ENCODE peak calls at places on chromosome 7, in nine cellular contexts. B, E, V, P, H, S, W, M and I are unnamed samples.

GRCh38 chr7:81802251-81802650 is 32.4 kb upstream of the HGF start:
- DNase-seq in B (no peak), E (no peak), V (no peak), P (no peak), H (no peak), S (no peak), W (no peak), M (no peak), I (no peak)

GRCh38 chr7:91685544-91685943 is 195.0 kb downstream of the MTERF1 start:
- DNase-seq in B (peak), E (no peak), V (no peak), P (no peak), H (no peak), S (no peak), W (no peak), M (no peak), I (no peak)

GRCh38 chr7:74225400-74225799 is 15.6 kb downstream of the LAT2 start:
- DNase-seq in B (no peak), E (no peak), V (peak), P (peak), H (no peak), S (no peak), W (no peak), M (no peak), I (no peak)

GRCh38 chr7:46759711-46760480 is 822.0 kb downstream of the TNS3 start:
- DNase-seq in B (no peak), E (no peak), V (no peak), P (no peak), H (no peak), S (no peak), W (no peak), M (no peak), I (no peak)

GRCh38 chr7:51376420-51377092 is 59.9 kb upstream of the COBL start:
- DNase-seq in B (peak), E (no peak), V (no peak), P (no peak), H (no peak), S (no peak), W (no peak), M (peak), I (no peak)

GRCh38 chr7:101200862-101201599 is at the start of gene MOGAT3:
- DNase-seq in B (no peak), E (no peak), V (no peak), P (no peak), H (no peak), S (no peak), W (no peak), M (no peak), I (no peak)

GRCh38 chr7:27154901-27155815 is 1.3 kb downstream of the HOXA7 start:
- DNase-seq in B (peak), E (no peak), V (peak), P (no peak), H (no peak), S (no peak), W (no peak), M (no peak), I (no peak)

GRCh38 chr7:121302214-121302745 is 26.5 kb upstream of the WNT16 start:
- DNase-seq in B (peak), E (no peak), V (no peak), P (peak), H (no peak), S (no peak), W (no peak), M (no peak), I (no peak)

GRCh38 chr7:103148131-103148993 is 537 bp downstream of the NAPEPLD start:
- DNase-seq in B (peak), E (no peak), V (no peak), P (no peak), H (no peak), S (no peak), W (no peak), M (no peak), I (peak)

GRCh38 chr7:46679671-46680070 is 758.6 kb upstream of the IGFBP3 start:
- DNase-seq in B (no peak), E (no peak), V (no peak), P (no peak), H (no peak), S (no peak), W (no peak), M (no peak), I (no peak)

GRCh38 chr7:106247827-106248201 is 37.0 kb downstream of the NAMPT start:
- DNase-seq in B (no peak), E (no peak), V (no peak), P (no peak), H (no peak), S (no peak), W (no peak), M (no peak), I (no peak)

GRCh38 chr7:159040146-159040545 is 104.5 kb downstream of the VIPR2 start:
- DNase-seq in B (no peak), E (no peak), V (no peak), P (no peak), H (no peak), S (peak), W (no peak), M (no peak), I (no peak)

GRCh38 chr7:23913016-23913415 is 203.0 kb downstream of the STK31 start:
- DNase-seq in B (no peak), E (no peak), V (no peak), P (no peak), H (no peak), S (no peak), W (no peak), M (no peak), I (no peak)

GRCh38 chr7:43872401-43873165 is 3.3 kb upstream of the MRPS24 start:
- DNase-seq in B (no peak), E (no peak), V (no peak), P (no peak), H (no peak), S (no peak), W (no peak), M (no peak), I (no peak)

GRCh38 chr7:142603870-142604448 is 145.3 kb upstream of the PRSS1 start:
- DNase-seq in B (peak), E (no peak), V (peak), P (peak), H (peak), S (peak), W (no peak), M (peak), I (peak)

GRCh38 chr7:110940756-110941155 is 150.2 kb upstream of the LRRN3 start:
- DNase-seq in B (no peak), E (no peak), V (no peak), P (no peak), H (no peak), S (no peak), W (no peak), M (no peak), I (no peak)

GRCh38 chr7:44149571-44150465 is 8.7 kb upstream of the MYL7 start:
- DNase-seq in B (no peak), E (no peak), V (peak), P (no peak), H (no peak), S (no peak), W (no peak), M (no peak), I (no peak)

GRCh38 chr7:102985176-102985783 is 72.5 kb downstream of the LRRC17 start:
- DNase-seq in B (no peak), E (no peak), V (no peak), P (no peak), H (no peak), S (no peak), W (no peak), M (no peak), I (no peak)

GRCh38 chr7:77453531-77453930 is 37.4 kb upstream of the GSAP start:
- DNase-seq in B (no peak), E (no peak), V (no peak), P (peak), H (no peak), S (no peak), W (no peak), M (no peak), I (no peak)

GRCh38 chr7:2523461-2523905 is 3.9 kb downstream of the LFNG start:
- DNase-seq in B (no peak), E (no peak), V (no peak), P (no peak), H (no peak), S (no peak), W (no peak), M (peak), I (no peak)

GRCh38 chr7:48244902-48245301 is 73.6 kb downstream of the ABCA13 start:
- DNase-seq in B (no peak), E (no peak), V (no peak), P (peak), H (no peak), S (no peak), W (no peak), M (peak), I (peak)

GRCh38 chr7:33645096-33645495 is 260.2 kb upstream of the BMPER start:
- DNase-seq in B (no peak), E (no peak), V (no peak), P (no peak), H (no peak), S (no peak), W (no peak), M (no peak), I (no peak)

GRCh38 chr7:66720571-66720970 is 20.0 kb upstream of the RABGEF1 start:
- DNase-seq in B (no peak), E (no peak), V (no peak), P (peak), H (no peak), S (no peak), W (no peak), M (no peak), I (peak)

GRCh38 chr7:44547536-44548221 is 6.5 kb upstream of the NPC1L1 start:
- DNase-seq in B (no peak), E (no peak), V (no peak), P (no peak), H (no peak), S (no peak), W (no peak), M (no peak), I (no peak)

GRCh38 chr7:143040209-143040710 is 11.9 kb upstream of the OR6V1 start:
- DNase-seq in B (no peak), E (no peak), V (no peak), P (no peak), H (no peak), S (no peak), W (no peak), M (no peak), I (no peak)

GRCh38 chr7:74362262-74362661 is 73.1 kb downstream of the CLIP2 start:
- DNase-seq in B (no peak), E (no peak), V (no peak), P (no peak), H (no peak), S (no peak), W (no peak), M (no peak), I (no peak)

GRCh38 chr7:127751062-127751722 is 99.2 kb downstream of the SND1 start:
- DNase-seq in B (no peak), E (no peak), V (no peak), P (peak), H (no peak), S (no peak), W (no peak), M (no peak), I (peak)